ENCODE peak calls at places on chromosomes 7 and 10, in nine cellular contexts. P is fibroblast of lung, N is WERI-Rb-1, Z is GM12878, K is sigmoid colon, A is ovary, U is K562, S is OCI-LY7, X is thoracic aorta. T is an unnamed sample.

GRCh38 chr10:121753726-121754476 is 155.7 kb upstream of the FGFR2 start:
- DNase-seq in P (peak; percentile 87), N (no peak), Z (peak; percentile 46), K (no peak), A (no peak), U (no peak), S (peak; percentile 6), X (no peak), T (peak; percentile 24)

GRCh38 chr7:28926871-28927597 is 31.1 kb downstream of the TRIL start:
- DNase-seq in P (peak; percentile 84), N (peak; percentile 46), Z (peak; percentile 16), K (peak; percentile 85), A (peak; percentile 54), U (peak; percentile 70), S (peak; percentile 85), X (peak; percentile 35), T (peak; percentile 82)

GRCh38 chr7:32564542-32564941 is 69.3 kb downstream of the AVL9 start:
- DNase-seq in P (no peak), N (no peak), Z (no peak), K (no peak), A (no peak), U (no peak), S (no peak), X (no peak), T (peak; percentile 72)

GRCh38 chr7:70459546-70459945 is 672.4 kb upstream of the GALNT17 start:
- DNase-seq in P (no peak), N (no peak), Z (no peak), K (no peak), A (no peak), U (no peak), S (no peak), X (no peak), T (no peak)

GRCh38 chr10:10854715-10855114 is 163.0 kb upstream of the CELF2 start:
- DNase-seq in P (no peak), N (no peak), Z (no peak), K (no peak), A (no peak), U (no peak), S (no peak), X (no peak), T (peak; percentile 12)

GRCh38 chr10:95742529-95742884 is 13.5 kb upstream of the ENTPD1 start:
- DNase-seq in P (peak; percentile 50), N (no peak), Z (no peak), K (no peak), A (no peak), U (no peak), S (no peak), X (no peak), T (peak; percentile 29)

GRCh38 chr7:133185512-133185911 is 67.4 kb upstream of the EXOC4 start:
- DNase-seq in P (no peak), N (no peak), Z (no peak), K (no peak), A (no peak), U (no peak), S (no peak), X (no peak), T (no peak)

GRCh38 chr10:71805776-71806705 is 32.7 kb upstream of the VSIR start:
- DNase-seq in P (peak; percentile 20), N (no peak), Z (no peak), K (no peak), A (no peak), U (peak; percentile 89), S (no peak), X (no peak), T (no peak)

GRCh38 chr10:87817873-87818504 is at the start of gene ATAD1:
- DNase-seq in P (peak; percentile 79), N (peak; percentile 91), Z (peak; percentile 76), K (peak; percentile 89), A (peak; percentile 73), U (peak; percentile 89), S (peak; percentile 93), X (peak; percentile 46), T (peak; percentile 82)

GRCh38 chr7:157541796-157542668 is 205.2 kb downstream of the DNAJB6 start:
- DNase-seq in P (no peak), N (no peak), Z (no peak), K (peak; percentile 34), A (no peak), U (no peak), S (no peak), X (no peak), T (no peak)

GRCh38 chr10:14039968-14040668 is 290.6 kb downstream of the FRMD4A start:
- DNase-seq in P (peak; percentile 87), N (no peak), Z (no peak), K (no peak), A (no peak), U (no peak), S (no peak), X (no peak), T (no peak)

GRCh38 chr10:49114718-49115014 is 656 bp downstream of the VSTM4 start:
- DNase-seq in P (peak; percentile 54), N (no peak), Z (no peak), K (no peak), A (no peak), U (no peak), S (no peak), X (no peak), T (no peak)
- H3K4me3 ChIP-seq in P (peak overlapping the region; percentile 60), N (peak overlapping the region; percentile 52), Z (no peak overlapping the region), K (peak overlapping the region; percentile 77), A (peak overlapping the region; percentile 66), U (peak overlapping the region; percentile 58), S (no peak overlapping the region), X (peak overlapping the region; percentile 83), T (peak overlapping the region; percentile 64)

DNA sequence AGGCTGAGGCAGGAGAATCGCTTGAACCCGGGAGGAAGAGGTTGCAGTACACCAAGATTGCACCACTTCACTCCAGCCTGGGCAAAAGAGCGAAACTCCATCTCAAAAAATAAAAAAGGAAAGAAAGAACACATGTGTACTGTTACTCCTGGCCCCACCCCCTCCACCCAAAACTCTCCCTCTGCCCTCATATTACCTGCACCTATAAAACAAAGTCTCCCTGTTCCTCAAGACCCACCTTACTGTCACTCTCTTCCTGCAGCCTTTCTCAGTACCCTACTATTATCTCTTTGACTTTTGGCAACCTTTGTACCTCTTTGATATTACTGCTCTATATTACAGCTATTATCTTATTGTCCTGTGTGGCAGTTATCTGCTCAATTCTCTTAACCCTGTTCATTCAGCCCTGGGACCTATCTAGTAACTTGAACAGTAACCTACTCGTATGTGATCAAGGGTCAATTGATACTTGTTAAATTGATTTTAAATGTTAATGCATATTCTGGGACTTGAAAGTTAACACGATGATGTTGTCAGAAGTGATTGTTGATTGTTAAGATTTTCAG is 68.5 kb upstream of the CAPZA2 start:
- DNase-seq in P (no peak), N (no peak), Z (no peak), K (no peak), A (no peak), U (no peak), S (no peak), X (no peak), T (no peak)
- H3K27ac ChIP-seq in P (no peak overlapping the region), N (no peak overlapping the region), Z (no peak overlapping the region), K (no peak overlapping the region), A (no peak overlapping the region), U (no peak overlapping the region), S (no peak overlapping the region), X (no peak overlapping the region), T (no peak overlapping the region)

GRCh38 chr10:33298110-33298509 is 36.4 kb downstream of the NRP1 start:
- DNase-seq in P (no peak), N (no peak), Z (no peak), K (no peak), A (no peak), U (no peak), S (no peak), X (no peak), T (no peak)
- H3K36me3 ChIP-seq in P (peaks cover 6% of the 10 kb centered on the region), N (no peaks in the 10 kb centered on the region), Z (no peaks in the 10 kb centered on the region), K (no peaks in the 10 kb centered on the region), A (no peaks in the 10 kb centered on the region), U (no peaks in the 10 kb centered on the region), S (no peaks in the 10 kb centered on the region), X (no peaks in the 10 kb centered on the region), T (no peaks in the 10 kb centered on the region)

GRCh38 chr7:127813991-127814556 is 162.1 kb downstream of the SND1 start:
- DNase-seq in P (peak; percentile 57), N (no peak), Z (no peak), K (no peak), A (no peak), U (no peak), S (no peak), X (no peak), T (no peak)
- H3K4me3 ChIP-seq in P (no peak overlapping the region), N (no peak overlapping the region), Z (no peak overlapping the region), K (no peak overlapping the region), A (no peak overlapping the region), U (no peak overlapping the region), S (no peak overlapping the region), X (no peak overlapping the region), T (no peak overlapping the region)

GRCh38 chr10:119516381-119517234 is 25.9 kb downstream of the RGS10 start:
- DNase-seq in P (no peak), N (peak; percentile 62), Z (peak; percentile 69), K (no peak), A (no peak), U (peak; percentile 67), S (peak; percentile 80), X (no peak), T (no peak)

GRCh38 chr10:119517235-119518141 is 25.0 kb downstream of the RGS10 start:
- DNase-seq in P (peak; percentile 63), N (no peak), Z (peak; percentile 59), K (no peak), A (no peak), U (no peak), S (peak; percentile 59), X (no peak), T (peak; percentile 33)

GRCh38 chr10:119520283-119520682 is 22.2 kb downstream of the RGS10 start:
- DNase-seq in P (no peak), N (no peak), Z (no peak), K (no peak), A (no peak), U (peak; percentile 83), S (no peak), X (no peak), T (no peak)

GRCh38 chr10:119518936-119519335 is 23.6 kb downstream of the RGS10 start:
- DNase-seq in P (no peak), N (no peak), Z (no peak), K (no peak), A (no peak), U (no peak), S (no peak), X (no peak), T (no peak)

GRCh38 chr10:119518176-119518575 is 24.3 kb downstream of the RGS10 start:
- DNase-seq in P (no peak), N (no peak), Z (no peak), K (no peak), A (no peak), U (no peak), S (no peak), X (no peak), T (no peak)
- H3K27ac ChIP-seq in P (no peak overlapping the region), N (no peak overlapping the region), Z (peak overlapping the region; percentile 100), K (peak overlapping the region; percentile 32), A (no peak overlapping the region), U (peak overlapping the region; percentile 74), S (peak overlapping the region; percentile 77), X (no peak overlapping the region), T (no peak overlapping the region)

DNA sequence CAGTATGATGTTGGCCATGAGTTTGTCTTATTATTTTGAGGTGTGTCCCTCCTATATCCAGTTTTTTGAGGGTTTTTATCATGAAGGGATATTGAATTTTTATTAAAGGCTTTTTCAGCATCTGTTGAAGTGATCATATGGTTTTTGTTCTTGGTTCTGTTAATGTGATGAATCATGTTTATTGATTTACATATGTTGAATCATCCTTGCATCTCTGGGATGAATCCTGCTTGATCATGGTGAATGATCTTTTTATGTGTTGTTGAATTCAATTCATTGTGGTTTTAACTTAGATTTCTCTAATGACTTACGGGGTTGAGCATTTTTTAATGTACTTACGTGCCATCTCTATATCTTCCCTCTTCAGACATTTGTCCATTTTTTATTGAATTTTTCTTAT is 22.9 kb downstream of the DLD start:
- DNase-seq in P (peak; percentile 33), N (no peak), Z (no peak), K (no peak), A (no peak), U (no peak), S (no peak), X (no peak), T (no peak)
- H3K36me3 ChIP-seq in P (peaks cover 3% of the 10 kb centered on the region), N (peaks cover 71% of the 10 kb centered on the region), Z (peaks cover 35% of the 10 kb centered on the region), K (peaks cover 71% of the 10 kb centered on the region), A (no peaks in the 10 kb centered on the region), U (peaks cover 96% of the 10 kb centered on the region), S (peaks cover 98% of the 10 kb centered on the region), X (peaks cover 27% of the 10 kb centered on the region), T (peaks cover 90% of the 10 kb centered on the region)

T was measured in SJCRH30.